ENCODE peak calls at places on chromosomes 1 and 21, in five cellular contexts. K is SK-MEL-5; X is stimulated activated CD4-positive, alpha-beta T cell treated with anti-CD3 and anti-CD28 coated beads, Interleukin-4, amount 100 ng/mL, for 48 hours; V is activated T-cell treated with anti-CD3 and anti-CD28 coated beads, Interleukin-2, amount 50 U/mL, for 4 hours; W is heart left ventricle. M is an unnamed sample.

GRCh38 chr1:244675167-244675566 is 22.2 kb downstream of the DESI2 start:
- DNase-seq in K (no peak), X (no peak), V (no peak), W (no peak), M (no peak)

GRCh38 chr21:43733529-43734071 is 14.7 kb downstream of the PDXK start:
- DNase-seq in K (no peak), X (no peak), V (peak; percentile 43), W (no peak), M (no peak)

GRCh38 chr1:157154291-157154690 is 16.1 kb upstream of the ETV3 start:
- DNase-seq in K (no peak), X (no peak), V (no peak), W (no peak), M (no peak)

GRCh38 chr1:7046314-7046713 is 261.1 kb downstream of the CAMTA1 start:
- DNase-seq in K (peak; percentile 45), X (no peak), V (no peak), W (peak; percentile 56), M (no peak)

GRCh38 chr1:4494558-4494957 is 159.9 kb upstream of the AJAP1 start:
- DNase-seq in K (peak; percentile 3), X (no peak), V (no peak), W (peak; percentile 47), M (no peak)

GRCh38 chr1:1752671-1753606 is 25.3 kb downstream of the NADK start:
- DNase-seq in K (no peak), X (no peak), V (no peak), W (no peak), M (no peak)

GRCh38 chr1:2968471-2968881 is 52.8 kb upstream of the ACTRT2 start:
- DNase-seq in K (peak; percentile 26), X (no peak), V (no peak), W (no peak), M (no peak)

GRCh38 chr1:196887515-196888239 is at the start of gene CFHR4:
- DNase-seq in K (no peak), X (no peak), V (no peak), W (no peak), M (no peak)

GRCh38 chr1:218983848-218984247 is 189.8 kb upstream of the LYPLAL1 start:
- DNase-seq in K (peak; percentile 15), X (no peak), V (no peak), W (no peak), M (no peak)

GRCh38 chr1:189983156-189983555 is 494.5 kb downstream of the BRINP3 start:
- DNase-seq in K (no peak), X (no peak), V (no peak), W (no peak), M (no peak)

GRCh38 chr1:229585338-229585737 is 26.8 kb upstream of the ABCB10 start:
- DNase-seq in K (no peak), X (no peak), V (no peak), W (no peak), M (no peak)

GRCh38 chr1:203769505-203770343 is 4.7 kb downstream of the LAX1 start:
- DNase-seq in K (no peak), X (no peak), V (no peak), W (peak; percentile 78), M (no peak)

GRCh38 chr1:38815903-38816627 is 43.5 kb downstream of the RRAGC start:
- DNase-seq in K (no peak), X (no peak), V (no peak), W (no peak), M (no peak)